ENCODE peak calls at places on chromosomes 3 and 15, in seven cellular contexts. One of them, this sample, is unnamed.

GRCh38 chr15:52076889-52077781 is 35.4 kb downstream of the BCL2L10 start:
- DNase-seq in activated naive CD4-positive, alpha-beta T cell treated with anti-CD3 and anti-CD28 coated beads for 36 hours: peak; percentile 52
- DNase-seq in cardiac fibroblast: peak; percentile 44
- DNase-seq in NCI-H2029: no peak
- DNase-seq in stimulated activated naive B cell treated with anti-CD40 and anti-IgM and Interleukin-4, amounts not matched to agents 10 μg/mL and 1 μg/mL and 100 μg/mL, for 72 hours: no peak
- DNase-seq in KBM-7: no peak
- DNase-seq in tibial nerve: no peak
- DNase-seq in this sample: peak; percentile 36

GRCh38 chr3:70914889-70915288 is 602.5 kb upstream of the MDFIC2 start:
- DNase-seq in activated naive CD4-positive, alpha-beta T cell treated with anti-CD3 and anti-CD28 coated beads for 36 hours: no peak
- DNase-seq in cardiac fibroblast: peak; percentile 41
- DNase-seq in NCI-H2029: no peak
- DNase-seq in stimulated activated naive B cell treated with anti-CD40 and anti-IgM and Interleukin-4, amounts not matched to agents 10 μg/mL and 1 μg/mL and 100 μg/mL, for 72 hours: no peak
- DNase-seq in KBM-7: no peak
- DNase-seq in tibial nerve: no peak
- DNase-seq in this sample: no peak

GRCh38 chr3:127002195-127003174 is 19.6 kb downstream of the PLXNA1 start:
- DNase-seq in activated naive CD4-positive, alpha-beta T cell treated with anti-CD3 and anti-CD28 coated beads for 36 hours: no peak
- DNase-seq in cardiac fibroblast: peak; percentile 95
- DNase-seq in NCI-H2029: no peak
- DNase-seq in stimulated activated naive B cell treated with anti-CD40 and anti-IgM and Interleukin-4, amounts not matched to agents 10 μg/mL and 1 μg/mL and 100 μg/mL, for 72 hours: no peak
- DNase-seq in KBM-7: no peak
- DNase-seq in tibial nerve: peak; percentile 74
- DNase-seq in this sample: no peak

GRCh38 chr15:90054618-90055097 is 47.6 kb downstream of the IDH2 start:
- DNase-seq in activated naive CD4-positive, alpha-beta T cell treated with anti-CD3 and anti-CD28 coated beads for 36 hours: no peak
- DNase-seq in cardiac fibroblast: no peak
- DNase-seq in NCI-H2029: no peak
- DNase-seq in stimulated activated naive B cell treated with anti-CD40 and anti-IgM and Interleukin-4, amounts not matched to agents 10 μg/mL and 1 μg/mL and 100 μg/mL, for 72 hours: no peak
- DNase-seq in KBM-7: no peak
- DNase-seq in tibial nerve: no peak
- DNase-seq in this sample: no peak

GRCh38 chr3:170355738-170356595 is 1.5 kb upstream of the SKIL start:
- DNase-seq in activated naive CD4-positive, alpha-beta T cell treated with anti-CD3 and anti-CD28 coated beads for 36 hours: peak; percentile 11
- DNase-seq in cardiac fibroblast: peak; percentile 71
- DNase-seq in NCI-H2029: no peak
- DNase-seq in stimulated activated naive B cell treated with anti-CD40 and anti-IgM and Interleukin-4, amounts not matched to agents 10 μg/mL and 1 μg/mL and 100 μg/mL, for 72 hours: peak; percentile 73
- DNase-seq in KBM-7: peak; percentile 55
- DNase-seq in tibial nerve: peak; percentile 40
- DNase-seq in this sample: peak; percentile 77

GRCh38 chr3:12670789-12671450 is 7.0 kb upstream of the RAF1 start:
- DNase-seq in activated naive CD4-positive, alpha-beta T cell treated with anti-CD3 and anti-CD28 coated beads for 36 hours: no peak
- DNase-seq in cardiac fibroblast: no peak
- DNase-seq in NCI-H2029: no peak
- DNase-seq in stimulated activated naive B cell treated with anti-CD40 and anti-IgM and Interleukin-4, amounts not matched to agents 10 μg/mL and 1 μg/mL and 100 μg/mL, for 72 hours: no peak
- DNase-seq in KBM-7: no peak
- DNase-seq in tibial nerve: no peak
- DNase-seq in this sample: no peak

GRCh38 chr15:95664435-95664834 is 666.1 kb upstream of the NR2F2 start:
- DNase-seq in activated naive CD4-positive, alpha-beta T cell treated with anti-CD3 and anti-CD28 coated beads for 36 hours: no peak
- DNase-seq in cardiac fibroblast: no peak
- DNase-seq in NCI-H2029: no peak
- DNase-seq in stimulated activated naive B cell treated with anti-CD40 and anti-IgM and Interleukin-4, amounts not matched to agents 10 μg/mL and 1 μg/mL and 100 μg/mL, for 72 hours: no peak
- DNase-seq in KBM-7: no peak
- DNase-seq in tibial nerve: no peak
- DNase-seq in this sample: no peak

GRCh38 chr3:69867941-69868505 is 128.8 kb downstream of the MITF start:
- DNase-seq in activated naive CD4-positive, alpha-beta T cell treated with anti-CD3 and anti-CD28 coated beads for 36 hours: no peak
- DNase-seq in cardiac fibroblast: peak; percentile 10
- DNase-seq in NCI-H2029: no peak
- DNase-seq in stimulated activated naive B cell treated with anti-CD40 and anti-IgM and Interleukin-4, amounts not matched to agents 10 μg/mL and 1 μg/mL and 100 μg/mL, for 72 hours: no peak
- DNase-seq in KBM-7: no peak
- DNase-seq in tibial nerve: no peak
- DNase-seq in this sample: no peak

GRCh38 chr3:30180305-30181275 is 425.8 kb upstream of the TGFBR2 start:
- DNase-seq in activated naive CD4-positive, alpha-beta T cell treated with anti-CD3 and anti-CD28 coated beads for 36 hours: no peak
- DNase-seq in cardiac fibroblast: peak; percentile 42
- DNase-seq in NCI-H2029: no peak
- DNase-seq in stimulated activated naive B cell treated with anti-CD40 and anti-IgM and Interleukin-4, amounts not matched to agents 10 μg/mL and 1 μg/mL and 100 μg/mL, for 72 hours: no peak
- DNase-seq in KBM-7: no peak
- DNase-seq in tibial nerve: no peak
- DNase-seq in this sample: no peak

GRCh38 chr3:29144807-29145206 is 136.1 kb upstream of the RBMS3 start:
- DNase-seq in activated naive CD4-positive, alpha-beta T cell treated with anti-CD3 and anti-CD28 coated beads for 36 hours: no peak
- DNase-seq in cardiac fibroblast: peak; percentile 79
- DNase-seq in NCI-H2029: no peak
- DNase-seq in stimulated activated naive B cell treated with anti-CD40 and anti-IgM and Interleukin-4, amounts not matched to agents 10 μg/mL and 1 μg/mL and 100 μg/mL, for 72 hours: no peak
- DNase-seq in KBM-7: no peak
- DNase-seq in tibial nerve: peak; percentile 17
- DNase-seq in this sample: no peak

GRCh38 chr3:30324587-30324986 is 281.8 kb upstream of the TGFBR2 start:
- DNase-seq in activated naive CD4-positive, alpha-beta T cell treated with anti-CD3 and anti-CD28 coated beads for 36 hours: no peak
- DNase-seq in cardiac fibroblast: no peak
- DNase-seq in NCI-H2029: no peak
- DNase-seq in stimulated activated naive B cell treated with anti-CD40 and anti-IgM and Interleukin-4, amounts not matched to agents 10 μg/mL and 1 μg/mL and 100 μg/mL, for 72 hours: no peak
- DNase-seq in KBM-7: no peak
- DNase-seq in tibial nerve: no peak
- DNase-seq in this sample: no peak

GRCh38 chr15:75641603-75642002 is 1.6 kb upstream of the IMP3 start:
- DNase-seq in activated naive CD4-positive, alpha-beta T cell treated with anti-CD3 and anti-CD28 coated beads for 36 hours: no peak
- DNase-seq in cardiac fibroblast: no peak
- DNase-seq in NCI-H2029: peak; percentile 36
- DNase-seq in stimulated activated naive B cell treated with anti-CD40 and anti-IgM and Interleukin-4, amounts not matched to agents 10 μg/mL and 1 μg/mL and 100 μg/mL, for 72 hours: no peak
- DNase-seq in KBM-7: peak; percentile 38
- DNase-seq in tibial nerve: no peak
- DNase-seq in this sample: no peak

GRCh38 chr15:89395996-89396395 is 61.4 kb upstream of the POLG start:
- DNase-seq in activated naive CD4-positive, alpha-beta T cell treated with anti-CD3 and anti-CD28 coated beads for 36 hours: no peak
- DNase-seq in cardiac fibroblast: no peak
- DNase-seq in NCI-H2029: no peak
- DNase-seq in stimulated activated naive B cell treated with anti-CD40 and anti-IgM and Interleukin-4, amounts not matched to agents 10 μg/mL and 1 μg/mL and 100 μg/mL, for 72 hours: no peak
- DNase-seq in KBM-7: peak; percentile 91
- DNase-seq in tibial nerve: no peak
- DNase-seq in this sample: peak; percentile 82

GRCh38 chr3:10960264-10960663 is 32.3 kb upstream of the SLC6A1 start:
- DNase-seq in activated naive CD4-positive, alpha-beta T cell treated with anti-CD3 and anti-CD28 coated beads for 36 hours: no peak
- DNase-seq in cardiac fibroblast: no peak
- DNase-seq in NCI-H2029: no peak
- DNase-seq in stimulated activated naive B cell treated with anti-CD40 and anti-IgM and Interleukin-4, amounts not matched to agents 10 μg/mL and 1 μg/mL and 100 μg/mL, for 72 hours: no peak
- DNase-seq in KBM-7: no peak
- DNase-seq in tibial nerve: no peak
- DNase-seq in this sample: no peak

GRCh38 chr15:59002418-59002859 is 15.0 kb downstream of the RNF111 start:
- DNase-seq in activated naive CD4-positive, alpha-beta T cell treated with anti-CD3 and anti-CD28 coated beads for 36 hours: no peak
- DNase-seq in cardiac fibroblast: no peak
- DNase-seq in NCI-H2029: no peak
- DNase-seq in stimulated activated naive B cell treated with anti-CD40 and anti-IgM and Interleukin-4, amounts not matched to agents 10 μg/mL and 1 μg/mL and 100 μg/mL, for 72 hours: no peak
- DNase-seq in KBM-7: peak; percentile 82
- DNase-seq in tibial nerve: no peak
- DNase-seq in this sample: peak; percentile 77

GRCh38 chr3:190076601-190077444 is 43.9 kb downstream of the P3H2 start:
- DNase-seq in activated naive CD4-positive, alpha-beta T cell treated with anti-CD3 and anti-CD28 coated beads for 36 hours: no peak
- DNase-seq in cardiac fibroblast: peak; percentile 96
- DNase-seq in NCI-H2029: no peak
- DNase-seq in stimulated activated naive B cell treated with anti-CD40 and anti-IgM and Interleukin-4, amounts not matched to agents 10 μg/mL and 1 μg/mL and 100 μg/mL, for 72 hours: no peak
- DNase-seq in KBM-7: no peak
- DNase-seq in tibial nerve: no peak
- DNase-seq in this sample: no peak

GRCh38 chr15:77027697-77028450 is 32.9 kb downstream of the PSTPIP1 start:
- DNase-seq in activated naive CD4-positive, alpha-beta T cell treated with anti-CD3 and anti-CD28 coated beads for 36 hours: peak; percentile 2
- DNase-seq in cardiac fibroblast: no peak
- DNase-seq in NCI-H2029: no peak
- DNase-seq in stimulated activated naive B cell treated with anti-CD40 and anti-IgM and Interleukin-4, amounts not matched to agents 10 μg/mL and 1 μg/mL and 100 μg/mL, for 72 hours: no peak
- DNase-seq in KBM-7: no peak
- DNase-seq in tibial nerve: no peak
- DNase-seq in this sample: no peak

GRCh38 chr3:15556512-15556911 is 35.0 kb upstream of the COLQ start:
- DNase-seq in activated naive CD4-positive, alpha-beta T cell treated with anti-CD3 and anti-CD28 coated beads for 36 hours: no peak
- DNase-seq in cardiac fibroblast: no peak
- DNase-seq in NCI-H2029: no peak
- DNase-seq in stimulated activated naive B cell treated with anti-CD40 and anti-IgM and Interleukin-4, amounts not matched to agents 10 μg/mL and 1 μg/mL and 100 μg/mL, for 72 hours: peak; percentile 19
- DNase-seq in KBM-7: peak; percentile 65
- DNase-seq in tibial nerve: no peak
- DNase-seq in this sample: peak; percentile 10

GRCh38 chr15:36449662-36450145 is 129.7 kb upstream of the CDIN1 start:
- DNase-seq in activated naive CD4-positive, alpha-beta T cell treated with anti-CD3 and anti-CD28 coated beads for 36 hours: no peak
- DNase-seq in cardiac fibroblast: peak; percentile 18
- DNase-seq in NCI-H2029: no peak
- DNase-seq in stimulated activated naive B cell treated with anti-CD40 and anti-IgM and Interleukin-4, amounts not matched to agents 10 μg/mL and 1 μg/mL and 100 μg/mL, for 72 hours: no peak
- DNase-seq in KBM-7: no peak
- DNase-seq in tibial nerve: no peak
- DNase-seq in this sample: no peak

GRCh38 chr3:15923640-15924405 is 126.0 kb upstream of the ANKRD28 start:
- DNase-seq in activated naive CD4-positive, alpha-beta T cell treated with anti-CD3 and anti-CD28 coated beads for 36 hours: no peak
- DNase-seq in cardiac fibroblast: no peak
- DNase-seq in NCI-H2029: peak; percentile 30
- DNase-seq in stimulated activated naive B cell treated with anti-CD40 and anti-IgM and Interleukin-4, amounts not matched to agents 10 μg/mL and 1 μg/mL and 100 μg/mL, for 72 hours: no peak
- DNase-seq in KBM-7: no peak
- DNase-seq in tibial nerve: no peak
- DNase-seq in this sample: peak; percentile 30

GRCh38 chr15:87118424-87118823 is 1038.8 kb downstream of the AGBL1 start:
- DNase-seq in activated naive CD4-positive, alpha-beta T cell treated with anti-CD3 and anti-CD28 coated beads for 36 hours: no peak
- DNase-seq in cardiac fibroblast: no peak
- DNase-seq in NCI-H2029: no peak
- DNase-seq in stimulated activated naive B cell treated with anti-CD40 and anti-IgM and Interleukin-4, amounts not matched to agents 10 μg/mL and 1 μg/mL and 100 μg/mL, for 72 hours: no peak
- DNase-seq in KBM-7: no peak
- DNase-seq in tibial nerve: no peak
- DNase-seq in this sample: no peak

GRCh38 chr3:14810070-14810732 is 8.6 kb upstream of the FGD5 start:
- DNase-seq in activated naive CD4-positive, alpha-beta T cell treated with anti-CD3 and anti-CD28 coated beads for 36 hours: no peak
- DNase-seq in cardiac fibroblast: peak; percentile 37
- DNase-seq in NCI-H2029: no peak
- DNase-seq in stimulated activated naive B cell treated with anti-CD40 and anti-IgM and Interleukin-4, amounts not matched to agents 10 μg/mL and 1 μg/mL and 100 μg/mL, for 72 hours: no peak
- DNase-seq in KBM-7: no peak
- DNase-seq in tibial nerve: no peak
- DNase-seq in this sample: no peak

GRCh38 chr3:168165390-168166269 is 69.9 kb upstream of the GOLIM4 start:
- DNase-seq in activated naive CD4-positive, alpha-beta T cell treated with anti-CD3 and anti-CD28 coated beads for 36 hours: peak; percentile 59
- DNase-seq in cardiac fibroblast: peak; percentile 85
- DNase-seq in NCI-H2029: peak; percentile 63
- DNase-seq in stimulated activated naive B cell treated with anti-CD40 and anti-IgM and Interleukin-4, amounts not matched to agents 10 μg/mL and 1 μg/mL and 100 μg/mL, for 72 hours: peak; percentile 18
- DNase-seq in KBM-7: peak; percentile 70
- DNase-seq in tibial nerve: peak; percentile 83
- DNase-seq in this sample: peak; percentile 81

GRCh38 chr3:97673357-97673997 is 91.1 kb upstream of the ARL6 start:
- DNase-seq in activated naive CD4-positive, alpha-beta T cell treated with anti-CD3 and anti-CD28 coated beads for 36 hours: no peak
- DNase-seq in cardiac fibroblast: no peak
- DNase-seq in NCI-H2029: no peak
- DNase-seq in stimulated activated naive B cell treated with anti-CD40 and anti-IgM and Interleukin-4, amounts not matched to agents 10 μg/mL and 1 μg/mL and 100 μg/mL, for 72 hours: no peak
- DNase-seq in KBM-7: no peak
- DNase-seq in tibial nerve: no peak
- DNase-seq in this sample: no peak

GRCh38 chr3:126009181-126009580 is 40.2 kb downstream of the ROPN1B start:
- DNase-seq in activated naive CD4-positive, alpha-beta T cell treated with anti-CD3 and anti-CD28 coated beads for 36 hours: no peak
- DNase-seq in cardiac fibroblast: no peak
- DNase-seq in NCI-H2029: no peak
- DNase-seq in stimulated activated naive B cell treated with anti-CD40 and anti-IgM and Interleukin-4, amounts not matched to agents 10 μg/mL and 1 μg/mL and 100 μg/mL, for 72 hours: no peak
- DNase-seq in KBM-7: no peak
- DNase-seq in tibial nerve: no peak
- DNase-seq in this sample: no peak

GRCh38 chr3:12058408-12058807 is 54.2 kb downstream of the SYN2 start:
- DNase-seq in activated naive CD4-positive, alpha-beta T cell treated with anti-CD3 and anti-CD28 coated beads for 36 hours: no peak
- DNase-seq in cardiac fibroblast: no peak
- DNase-seq in NCI-H2029: no peak
- DNase-seq in stimulated activated naive B cell treated with anti-CD40 and anti-IgM and Interleukin-4, amounts not matched to agents 10 μg/mL and 1 μg/mL and 100 μg/mL, for 72 hours: no peak
- DNase-seq in KBM-7: no peak
- DNase-seq in tibial nerve: no peak
- DNase-seq in this sample: no peak

GRCh38 chr15:52021128-52021671 is 2.2 kb downstream of the MAPK6 start:
- DNase-seq in activated naive CD4-positive, alpha-beta T cell treated with anti-CD3 and anti-CD28 coated beads for 36 hours: peak; percentile 75
- DNase-seq in cardiac fibroblast: peak; percentile 93
- DNase-seq in NCI-H2029: no peak
- DNase-seq in stimulated activated naive B cell treated with anti-CD40 and anti-IgM and Interleukin-4, amounts not matched to agents 10 μg/mL and 1 μg/mL and 100 μg/mL, for 72 hours: peak; percentile 31
- DNase-seq in KBM-7: peak; percentile 78
- DNase-seq in tibial nerve: peak; percentile 16
- DNase-seq in this sample: peak; percentile 90

GRCh38 chr3:167978071-167978470 is 117.7 kb downstream of the GOLIM4 start:
- DNase-seq in activated naive CD4-positive, alpha-beta T cell treated with anti-CD3 and anti-CD28 coated beads for 36 hours: no peak
- DNase-seq in cardiac fibroblast: peak; percentile 22
- DNase-seq in NCI-H2029: peak; percentile 67
- DNase-seq in stimulated activated naive B cell treated with anti-CD40 and anti-IgM and Interleukin-4, amounts not matched to agents 10 μg/mL and 1 μg/mL and 100 μg/mL, for 72 hours: no peak
- DNase-seq in KBM-7: peak; percentile 3
- DNase-seq in tibial nerve: no peak
- DNase-seq in this sample: peak; percentile 82

GRCh38 chr3:12175137-12175593 is 16.5 kb upstream of the TIMP4 start:
- DNase-seq in activated naive CD4-positive, alpha-beta T cell treated with anti-CD3 and anti-CD28 coated beads for 36 hours: no peak
- DNase-seq in cardiac fibroblast: peak; percentile 35
- DNase-seq in NCI-H2029: no peak
- DNase-seq in stimulated activated naive B cell treated with anti-CD40 and anti-IgM and Interleukin-4, amounts not matched to agents 10 μg/mL and 1 μg/mL and 100 μg/mL, for 72 hours: no peak
- DNase-seq in KBM-7: no peak
- DNase-seq in tibial nerve: no peak
- DNase-seq in this sample: no peak

GRCh38 chr3:153614563-153614962 is 452.5 kb downstream of the RAP2B start:
- DNase-seq in activated naive CD4-positive, alpha-beta T cell treated with anti-CD3 and anti-CD28 coated beads for 36 hours: no peak
- DNase-seq in cardiac fibroblast: peak; percentile 77
- DNase-seq in NCI-H2029: no peak
- DNase-seq in stimulated activated naive B cell treated with anti-CD40 and anti-IgM and Interleukin-4, amounts not matched to agents 10 μg/mL and 1 μg/mL and 100 μg/mL, for 72 hours: no peak
- DNase-seq in KBM-7: peak; percentile 29
- DNase-seq in tibial nerve: no peak
- DNase-seq in this sample: no peak

GRCh38 chr3:64815195-64815627 is 127.4 kb upstream of the ADAMTS9 start:
- DNase-seq in activated naive CD4-positive, alpha-beta T cell treated with anti-CD3 and anti-CD28 coated beads for 36 hours: no peak
- DNase-seq in cardiac fibroblast: peak; percentile 79
- DNase-seq in NCI-H2029: no peak
- DNase-seq in stimulated activated naive B cell treated with anti-CD40 and anti-IgM and Interleukin-4, amounts not matched to agents 10 μg/mL and 1 μg/mL and 100 μg/mL, for 72 hours: no peak
- DNase-seq in KBM-7: no peak
- DNase-seq in tibial nerve: no peak
- DNase-seq in this sample: no peak

GRCh38 chr3:23877324-23877980 is 39.3 kb downstream of the NKIRAS1 start:
- DNase-seq in activated naive CD4-positive, alpha-beta T cell treated with anti-CD3 and anti-CD28 coated beads for 36 hours: no peak
- DNase-seq in cardiac fibroblast: peak; percentile 91
- DNase-seq in NCI-H2029: peak; percentile 52
- DNase-seq in stimulated activated naive B cell treated with anti-CD40 and anti-IgM and Interleukin-4, amounts not matched to agents 10 μg/mL and 1 μg/mL and 100 μg/mL, for 72 hours: no peak
- DNase-seq in KBM-7: peak; percentile 42
- DNase-seq in tibial nerve: no peak
- DNase-seq in this sample: no peak

GRCh38 chr3:118478706-118479276 is 555.9 kb downstream of the IGSF11 start:
- DNase-seq in activated naive CD4-positive, alpha-beta T cell treated with anti-CD3 and anti-CD28 coated beads for 36 hours: no peak
- DNase-seq in cardiac fibroblast: no peak
- DNase-seq in NCI-H2029: no peak
- DNase-seq in stimulated activated naive B cell treated with anti-CD40 and anti-IgM and Interleukin-4, amounts not matched to agents 10 μg/mL and 1 μg/mL and 100 μg/mL, for 72 hours: no peak
- DNase-seq in KBM-7: no peak
- DNase-seq in tibial nerve: no peak
- DNase-seq in this sample: no peak

GRCh38 chr15:63605816-63606215 is 8.6 kb downstream of the FBXL22 start:
- DNase-seq in activated naive CD4-positive, alpha-beta T cell treated with anti-CD3 and anti-CD28 coated beads for 36 hours: peak; percentile 88
- DNase-seq in cardiac fibroblast: no peak
- DNase-seq in NCI-H2029: no peak
- DNase-seq in stimulated activated naive B cell treated with anti-CD40 and anti-IgM and Interleukin-4, amounts not matched to agents 10 μg/mL and 1 μg/mL and 100 μg/mL, for 72 hours: no peak
- DNase-seq in KBM-7: peak; percentile 75
- DNase-seq in tibial nerve: no peak
- DNase-seq in this sample: no peak

GRCh38 chr3:136193273-136194043 is 2.7 kb downstream of the MSL2 start:
- DNase-seq in activated naive CD4-positive, alpha-beta T cell treated with anti-CD3 and anti-CD28 coated beads for 36 hours: peak; percentile 51
- DNase-seq in cardiac fibroblast: no peak
- DNase-seq in NCI-H2029: no peak
- DNase-seq in stimulated activated naive B cell treated with anti-CD40 and anti-IgM and Interleukin-4, amounts not matched to agents 10 μg/mL and 1 μg/mL and 100 μg/mL, for 72 hours: no peak
- DNase-seq in KBM-7: peak; percentile 59
- DNase-seq in tibial nerve: no peak
- DNase-seq in this sample: peak; percentile 62

GRCh38 chr3:2599471-2599870 is 500.8 kb downstream of the CNTN4 start:
- DNase-seq in activated naive CD4-positive, alpha-beta T cell treated with anti-CD3 and anti-CD28 coated beads for 36 hours: no peak
- DNase-seq in cardiac fibroblast: no peak
- DNase-seq in NCI-H2029: no peak
- DNase-seq in stimulated activated naive B cell treated with anti-CD40 and anti-IgM and Interleukin-4, amounts not matched to agents 10 μg/mL and 1 μg/mL and 100 μg/mL, for 72 hours: no peak
- DNase-seq in KBM-7: no peak
- DNase-seq in tibial nerve: no peak
- DNase-seq in this sample: no peak

GRCh38 chr3:148366743-148367410 is 330.8 kb upstream of the AGTR1 start:
- DNase-seq in activated naive CD4-positive, alpha-beta T cell treated with anti-CD3 and anti-CD28 coated beads for 36 hours: no peak
- DNase-seq in cardiac fibroblast: peak; percentile 15
- DNase-seq in NCI-H2029: peak; percentile 11
- DNase-seq in stimulated activated naive B cell treated with anti-CD40 and anti-IgM and Interleukin-4, amounts not matched to agents 10 μg/mL and 1 μg/mL and 100 μg/mL, for 72 hours: no peak
- DNase-seq in KBM-7: peak; percentile 1
- DNase-seq in tibial nerve: no peak
- DNase-seq in this sample: peak; percentile 28

GRCh38 chr3:73419993-73420392 is 204.7 kb downstream of the PDZRN3 start:
- DNase-seq in activated naive CD4-positive, alpha-beta T cell treated with anti-CD3 and anti-CD28 coated beads for 36 hours: no peak
- DNase-seq in cardiac fibroblast: no peak
- DNase-seq in NCI-H2029: no peak
- DNase-seq in stimulated activated naive B cell treated with anti-CD40 and anti-IgM and Interleukin-4, amounts not matched to agents 10 μg/mL and 1 μg/mL and 100 μg/mL, for 72 hours: no peak
- DNase-seq in KBM-7: no peak
- DNase-seq in tibial nerve: no peak
- DNase-seq in this sample: no peak